ENCODE peak calls at places on chromosomes 11 and 22, in four cellular contexts. S is astrocyte of the hippocampus, K is HAP-1, J is kidney glomerular epithelial cell. D is an unnamed sample.

GRCh38 chr11:68309621-68310185 is 2.7 kb upstream of the LRP5 start:
- DNase-seq in K (no peak), J (no peak), S (no peak), D (no peak)

GRCh38 chr11:134558258-134558835 is 146.3 kb upstream of the B3GAT1 start:
- DNase-seq in K (no peak), J (no peak), S (no peak), D (no peak)

GRCh38 chr11:19905280-19905853 is 192.7 kb downstream of the NAV2 start:
- DNase-seq in K (peak), J (peak), S (peak), D (peak)

GRCh38 chr11:120622189-120622912 is 110.8 kb downstream of the GRIK4 start:
- DNase-seq in K (peak), S (no peak), J (no peak), D (no peak)

GRCh38 chr11:12743834-12744449 is 69.7 kb downstream of the TEAD1 start:
- DNase-seq in J (no peak), K (no peak), S (no peak), D (no peak)

GRCh38 chr11:105219269-105219668 is 79.7 kb upstream of the CARD18 start:
- DNase-seq in K (peak), J (no peak), S (no peak), D (peak)

GRCh38 chr22:24118689-24119384 is 62.5 kb upstream of the SUSD2 start:
- DNase-seq in J (no peak), S (no peak), K (no peak), D (no peak)

GRCh38 chr11:6205366-6205765 is at the start of gene C11orf42:
- DNase-seq in S (no peak), K (no peak), J (no peak), D (no peak)

GRCh38 chr11:104000798-104001197 is 35.6 kb upstream of the DDI1 start:
- DNase-seq in K (no peak), J (no peak), S (peak), D (no peak)

GRCh38 chr11:88414385-88414861 is 76.9 kb upstream of the CTSC start:
- DNase-seq in J (no peak), K (no peak), S (peak), D (peak)

GRCh38 chr11:31069447-31070205 is 299.9 kb downstream of the DCDC1 start:
- DNase-seq in J (peak), K (no peak), S (peak), D (no peak)

GRCh38 chr11:73225001-73225686 is 7.1 kb downstream of the P2RY2 start:
- DNase-seq in K (no peak), S (peak), J (no peak), D (no peak)

GRCh38 chr22:18067548-18068341 is 10.0 kb upstream of the PEX26 start:
- DNase-seq in J (no peak), S (peak), K (no peak), D (no peak)

GRCh38 chr22:41768420-41768819 is 32.1 kb upstream of the CCDC134 start:
- DNase-seq in K (no peak), J (peak), S (peak), D (no peak)

GRCh38 chr11:4626207-4627105 is 10.8 kb upstream of the OR51D1 start:
- DNase-seq in K (peak), S (peak), J (peak), D (peak)

GRCh38 chr11:1460994-1461805 is 25.4 kb downstream of the MOB2 start:
- DNase-seq in S (no peak), K (no peak), J (no peak), D (no peak)

GRCh38 chr11:279966-280761 is 2.0 kb downstream of the NLRP6 start:
- DNase-seq in K (no peak), S (peak), J (peak), D (no peak)

GRCh38 chr11:16001899-16002426 is 354.4 kb downstream of the SOX6 start:
- DNase-seq in K (peak), S (peak), J (peak), D (no peak)

GRCh38 chr22:46618104-46618647 is 2.0 kb upstream of the GRAMD4 start:
- DNase-seq in J (no peak), K (no peak), S (no peak), D (no peak)

D was measured in HEK293T.